ENCODE peak calls at places on chromosomes 11 and 22, in ten cellular contexts. C, X, L, A, G, Q, Z, H, E and I are unnamed samples. For H3K9me3, the result is how much of the 10 kb centered on the place peaks cover.

GRCh38 chr11:79510948-79511347 is 70.1 kb upstream of the TENM4 start:
- DNase-seq in C (no peak), X (no peak), L (no peak), A (no peak), G (no peak), Q (no peak), Z (no peak), H (no peak), E (no peak), I (no peak)

GRCh38 chr11:63769719-63770443 is 1.3 kb upstream of the ZFTA start:
- DNase-seq in C (no peak), X (no peak), L (no peak), A (peak), G (no peak), Q (no peak), Z (no peak), H (no peak), E (peak), I (no peak)

GRCh38 chr11:68670208-68670992 is 13.9 kb upstream of the GAL start:
- DNase-seq in C (no peak), X (no peak), L (no peak), A (no peak), G (no peak), Q (no peak), Z (peak), H (no peak), E (no peak), I (no peak)

GRCh38 chr22:48748113-48748859 is 1079.4 kb downstream of the BRD1 start:
- DNase-seq in C (no peak), X (no peak), L (no peak), A (no peak), G (no peak), Q (no peak), Z (no peak), H (no peak), E (no peak), I (no peak)

GRCh38 chr11:9092846-9093778 is 1.7 kb upstream of the SCUBE2 start:
- DNase-seq in C (no peak), X (no peak), L (no peak), A (no peak), G (peak), Q (no peak), Z (no peak), H (no peak), E (peak), I (peak)

GRCh38 chr11:65553301-65554001 is 4.7 kb downstream of the LTBP3 start:
- DNase-seq in C (no peak), X (no peak), L (no peak), A (no peak), G (no peak), Q (peak), Z (no peak), H (no peak), E (no peak), I (no peak)

GRCh38 chr11:34407121-34407813 is 31.5 kb upstream of the CAT start:
- DNase-seq in C (no peak), X (no peak), L (no peak), A (no peak), G (no peak), Q (no peak), Z (no peak), H (no peak), E (no peak), I (no peak)

GRCh38 chr11:1123970-1124369 is 33.8 kb upstream of the MUC5AC start:
- DNase-seq in C (no peak), X (no peak), L (no peak), A (no peak), G (no peak), Q (no peak), Z (peak), H (no peak), E (no peak), I (no peak)

GRCh38 chr11:110097459-110098012 is 4.3 kb downstream of the ZC3H12C start:
- DNase-seq in C (no peak), X (no peak), L (no peak), A (no peak), G (peak), Q (no peak), Z (no peak), H (no peak), E (no peak), I (no peak)

GRCh38 chr11:48018561-48019229 is 38.3 kb downstream of the PTPRJ start:
- DNase-seq in C (no peak), X (no peak), L (no peak), A (peak), G (no peak), Q (no peak), Z (no peak), H (no peak), E (peak), I (peak)

GRCh38 chr22:30261134-30261533 is 5.5 kb downstream of the OSM start:
- DNase-seq in C (no peak), X (no peak), L (no peak), A (no peak), G (no peak), Q (no peak), Z (peak), H (no peak), E (no peak), I (no peak)

GRCh38 chr11:92227954-92228935 is 3.6 kb downstream of the FAT3 start:
- DNase-seq in C (no peak), X (no peak), L (no peak), A (no peak), G (no peak), Q (no peak), Z (no peak), H (no peak), E (no peak), I (no peak)

GRCh38 chr11:440065-441042 is 1.5 kb downstream of the ANO9 start:
- DNase-seq in C (no peak), X (no peak), L (no peak), A (no peak), G (peak), Q (no peak), Z (peak), H (no peak), E (no peak), I (no peak)

GRCh38 chr22:36510966-36511881 is 4.4 kb upstream of the FOXRED2 start:
- DNase-seq in C (no peak), X (no peak), L (peak), A (peak), G (peak), Q (no peak), Z (no peak), H (peak), E (peak), I (peak)

GRCh38 chr11:110774138-110775014 is 62.1 kb upstream of the ARHGAP20 start:
- DNase-seq in C (no peak), X (no peak), L (no peak), A (no peak), G (no peak), Q (no peak), Z (no peak), H (no peak), E (no peak), I (no peak)

GRCh38 chr11:13316528-13316961 is 39.0 kb downstream of the BMAL1 start:
- DNase-seq in C (no peak), X (no peak), L (no peak), A (no peak), G (peak), Q (no peak), Z (no peak), H (no peak), E (no peak), I (no peak)

GRCh38 chr11:74680703-74681531 is 50.3 kb downstream of the CHRDL2 start:
- DNase-seq in C (no peak), X (no peak), L (no peak), A (no peak), G (no peak), Q (no peak), Z (no peak), H (no peak), E (no peak), I (no peak)

GRCh38 chr22:38859581-38860290 is 12.3 kb downstream of the CBX6 start:
- DNase-seq in C (no peak), X (no peak), L (no peak), A (no peak), G (no peak), Q (no peak), Z (no peak), H (no peak), E (no peak), I (no peak)

GRCh38 chr11:128859563-128860441 is 7.3 kb downstream of the KCNJ1 start:
- DNase-seq in C (peak), X (peak), L (peak), A (peak), G (peak), Q (peak), Z (peak), H (no peak), E (peak), I (peak)

GRCh38 chr22:21896951-21897513 is 29.6 kb upstream of the MAPK1 start:
- DNase-seq in C (no peak), X (no peak), L (no peak), A (no peak), G (no peak), Q (no peak), Z (no peak), H (no peak), E (no peak), I (no peak)

GRCh38 chr11:61769169-61769920 is 16.9 kb downstream of the MYRF start:
- DNase-seq in C (no peak), X (no peak), L (no peak), A (peak), G (peak), Q (no peak), Z (no peak), H (peak), E (no peak), I (no peak)

GRCh38 chr11:112298535-112298934 is 37.9 kb upstream of the PLET1 start:
- DNase-seq in C (peak), X (no peak), L (no peak), A (no peak), G (no peak), Q (no peak), Z (peak), H (no peak), E (no peak), I (no peak)

GRCh38 chr22:47388778-47389177 is 626.3 kb downstream of the TBC1D22A start:
- DNase-seq in C (no peak), X (no peak), L (no peak), A (no peak), G (no peak), Q (no peak), Z (peak), H (no peak), E (no peak), I (no peak)

GRCh38 chr22:47389201-47389600 is 626.8 kb downstream of the TBC1D22A start:
- DNase-seq in C (no peak), X (no peak), L (no peak), A (no peak), G (no peak), Q (no peak), Z (peak), H (no peak), E (no peak), I (no peak)

GRCh38 chr22:47384977-47385376 is 622.5 kb downstream of the TBC1D22A start:
- DNase-seq in C (no peak), X (no peak), L (no peak), A (no peak), G (no peak), Q (no peak), Z (peak), H (no peak), E (no peak), I (no peak)

GRCh38 chr22:47388331-47388730 is 625.9 kb downstream of the TBC1D22A start:
- DNase-seq in C (no peak), X (no peak), L (no peak), A (no peak), G (no peak), Q (no peak), Z (no peak), H (no peak), E (no peak), I (no peak)

DNA sequence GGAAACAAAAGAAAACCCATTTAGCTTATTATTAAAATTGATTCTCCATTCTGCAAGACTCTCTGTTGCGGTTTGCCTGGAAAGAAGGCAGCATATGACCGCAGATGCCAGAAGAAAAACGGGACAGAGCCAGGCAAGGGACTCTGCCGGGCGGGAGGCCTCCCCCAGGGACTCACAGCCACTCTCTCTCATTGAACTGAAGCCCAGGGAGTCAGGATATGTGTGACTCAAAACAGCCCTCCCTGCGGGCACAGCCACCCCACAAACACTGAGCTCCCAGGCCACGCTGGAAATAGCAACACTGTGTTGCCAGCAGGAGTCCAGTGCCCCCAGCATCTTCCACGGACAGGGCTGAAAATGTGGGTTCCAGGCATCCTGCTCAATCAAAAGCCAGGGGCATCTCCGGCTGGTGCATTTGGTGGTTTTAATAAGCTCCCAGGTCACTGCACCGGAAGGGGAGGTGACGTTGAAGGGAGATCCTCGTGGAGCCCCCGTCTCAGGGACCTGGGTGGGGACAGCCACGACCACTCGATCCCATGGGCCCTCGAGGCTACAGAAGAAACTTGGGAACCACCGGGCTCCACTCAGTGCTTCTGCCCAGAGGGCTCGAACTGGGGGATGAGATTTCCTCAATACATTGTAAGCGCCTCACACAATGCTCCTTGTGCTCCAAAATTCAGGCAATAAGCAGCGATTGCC is 624.5 kb downstream of the TBC1D22A start:
- DNase-seq in C (no peak), X (no peak), L (no peak), A (no peak), G (no peak), Q (no peak), Z (peak), H (no peak), E (no peak), I (no peak)
- H3K9me3 ChIP-seq in C (under half), X (under half), L (under half), A (under half), G (under half), Q (under half), Z (under half), H (under half), E (under half), I (under half)

GRCh38 chr11:130202009-130202817 is 42.6 kb downstream of the ST14 start:
- DNase-seq in C (no peak), X (no peak), L (no peak), A (no peak), G (no peak), Q (no peak), Z (peak), H (no peak), E (no peak), I (no peak)

GRCh38 chr11:130203766-130204702 is 44.5 kb downstream of the ST14 start:
- DNase-seq in C (no peak), X (no peak), L (no peak), A (no peak), G (no peak), Q (no peak), Z (no peak), H (no peak), E (no peak), I (no peak)

GRCh38 chr11:130204703-130205095 is 45.1 kb downstream of the ST14 start:
- DNase-seq in C (no peak), X (no peak), L (no peak), A (no peak), G (no peak), Q (no peak), Z (no peak), H (no peak), E (no peak), I (no peak)

GRCh38 chr11:130201026-130201425 is 41.4 kb downstream of the ST14 start:
- DNase-seq in C (no peak), X (no peak), L (no peak), A (no peak), G (no peak), Q (no peak), Z (no peak), H (no peak), E (no peak), I (no peak)

GRCh38 chr11:130202818-130203671 is 43.5 kb downstream of the ST14 start:
- DNase-seq in C (no peak), X (no peak), L (no peak), A (no peak), G (no peak), Q (no peak), Z (peak), H (no peak), E (no peak), I (no peak)
- TF ChIP-seq CTCF in C (no peak), X (no peak), L (no peak), A (no peak), G (no peak), Q (no peak), Z (no peak), H (no peak), E (no peak), I (no peak)

GRCh38 chr22:31291403-31291715 is 929 bp downstream of the PIK3IP1 start:
- DNase-seq in C (no peak), X (no peak), L (no peak), A (no peak), G (no peak), Q (no peak), Z (no peak), H (no peak), E (no peak), I (no peak)

GRCh38 chr22:31291716-31292644 is at the start of gene PIK3IP1:
- DNase-seq in C (peak), X (peak), L (peak), A (peak), G (peak), Q (peak), Z (peak), H (peak), E (peak), I (peak)

GRCh38 chr22:31295831-31296230 is 3.5 kb upstream of the PIK3IP1 start:
- DNase-seq in C (no peak), X (no peak), L (no peak), A (no peak), G (peak), Q (no peak), Z (no peak), H (no peak), E (peak), I (no peak)

GRCh38 chr22:31296258-31296657 is 4.0 kb upstream of the PIK3IP1 start:
- DNase-seq in C (no peak), X (no peak), L (no peak), A (no peak), G (peak), Q (no peak), Z (no peak), H (no peak), E (peak), I (no peak)

DNA sequence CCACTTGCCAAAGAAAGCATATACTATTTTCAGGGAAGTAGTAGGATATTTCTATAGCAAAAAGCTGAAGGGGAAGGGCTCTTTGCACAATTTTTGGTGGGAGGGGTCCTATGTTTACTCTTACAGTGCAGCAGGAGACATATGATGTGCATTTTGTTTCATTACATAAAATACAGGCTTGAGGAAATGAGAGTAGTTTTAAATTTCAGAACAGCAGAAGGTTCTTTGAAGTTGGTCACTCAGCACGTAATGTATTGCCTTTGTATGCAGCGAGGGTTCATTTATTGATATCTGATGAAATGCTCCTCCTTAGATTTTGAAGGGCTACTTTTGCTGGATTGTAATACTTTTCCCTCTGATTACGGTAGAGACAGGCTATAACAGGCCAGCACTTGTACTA is 3.1 kb upstream of the PIK3IP1 start:
- DNase-seq in C (no peak), X (no peak), L (no peak), A (no peak), G (no peak), Q (no peak), Z (no peak), H (no peak), E (no peak), I (no peak)
- H3K27ac ChIP-seq in C (peak), X (no peak), L (peak), A (peak), G (peak), Q (no peak), Z (no peak), H (no peak), E (no peak), I (no peak)

GRCh38 chr22:47278655-47279054 is 516.2 kb downstream of the TBC1D22A start:
- DNase-seq in C (no peak), X (no peak), L (no peak), A (no peak), G (no peak), Q (no peak), Z (no peak), H (no peak), E (no peak), I (no peak)
- H3K9me3 ChIP-seq in C (under half), X (under half), L (under half), A (under half), G (under half), Q (under half), Z (under half), H (under half), E (under half), I (under half)

GRCh38 chr11:114192841-114193389 is 103.3 kb upstream of the NNMT start:
- DNase-seq in C (no peak), X (no peak), L (no peak), A (no peak), G (peak), Q (no peak), Z (no peak), H (no peak), E (no peak), I (peak)
- TF ChIP-seq CTCF in C (no peak), X (no peak), L (no peak), A (peak), G (no peak), Q (no peak), Z (no peak), H (no peak), E (no peak), I (peak)

GRCh38 chr11:119262668-119263351 is 54.1 kb downstream of the MCAM start:
- DNase-seq in C (no peak), X (no peak), L (no peak), A (no peak), G (peak), Q (no peak), Z (no peak), H (no peak), E (peak), I (no peak)
- H3K27ac ChIP-seq in C (peak), X (no peak), L (no peak), A (no peak), G (peak), Q (peak), Z (peak), H (peak), E (peak), I (no peak)

GRCh38 chr22:42969348-42969975 is 45.5 kb downstream of the PACSIN2 start:
- DNase-seq in C (no peak), X (no peak), L (no peak), A (no peak), G (peak), Q (no peak), Z (no peak), H (no peak), E (no peak), I (no peak)
- H3K9me3 ChIP-seq in C (under half), X (under half), L (under half), A (under half), G (under half), Q (under half), Z (under half), H (under half), E (under half), I (under half)

DNA sequence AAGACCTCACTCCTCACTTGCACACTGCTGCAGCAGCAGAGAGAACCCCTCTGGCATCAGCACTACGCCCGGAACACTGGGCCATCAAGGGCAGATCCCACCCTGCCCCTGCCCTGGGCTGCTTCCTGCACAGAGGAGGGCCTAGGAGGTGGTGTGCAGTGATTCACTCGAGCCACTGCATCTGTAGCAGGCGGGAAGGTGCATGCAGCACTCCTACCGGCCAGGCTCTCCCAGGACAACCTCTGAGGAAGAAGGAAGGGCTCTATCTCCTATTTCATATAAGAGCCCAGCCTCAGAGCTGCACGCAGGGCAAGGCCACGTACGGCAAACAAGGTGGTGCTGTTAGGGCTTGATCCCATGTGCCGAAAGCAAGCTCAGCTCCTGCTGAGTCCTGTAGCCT is 14.2 kb downstream of the RANGAP1 start:
- DNase-seq in C (no peak), X (no peak), L (no peak), A (no peak), G (no peak), Q (no peak), Z (no peak), H (no peak), E (no peak), I (no peak)
- TF ChIP-seq CTCF in C (no peak), X (no peak), L (no peak), A (no peak), G (no peak), Q (no peak), Z (no peak), H (no peak), E (no peak), I (no peak)